ENCODE peak calls at places on chromosomes 16 and 17, in five cellular contexts. E is ovary, D is spleen, L is HCT116, Y is body of pancreas. B is an unnamed sample.

GRCh38 chr17:46742539-46743270 is 75.8 kb downstream of the WNT3 start:
- DNase-seq in E (no peak), D (no peak), L (peak; percentile 57), Y (no peak), B (no peak)

GRCh38 chr17:71899317-71899716 is 221.5 kb upstream of the SOX9 start:
- DNase-seq in E (no peak), D (no peak), L (no peak), Y (no peak), B (no peak)

GRCh38 chr17:75516619-75517276 is 420 bp downstream of the TSEN54 start:
- DNase-seq in E (peak; percentile 44), D (peak; percentile 91), L (no peak), Y (peak; percentile 35), B (no peak)

GRCh38 chr17:79087428-79088143 is 13.0 kb downstream of the ENGASE start:
- DNase-seq in E (peak; percentile 74), D (peak; percentile 92), L (peak; percentile 31), Y (peak; percentile 83), B (no peak)

GRCh38 chr16:83928341-83929055 is 24.5 kb upstream of the OSGIN1 start:
- DNase-seq in E (no peak), D (no peak), L (no peak), Y (no peak), B (no peak)

GRCh38 chr16:84292032-84292431 is 2.6 kb upstream of the WFDC1 start:
- DNase-seq in E (no peak), D (no peak), L (no peak), Y (no peak), B (no peak)

GRCh38 chr16:79561729-79562128 is 38.8 kb downstream of the MAF start:
- DNase-seq in E (no peak), D (no peak), L (no peak), Y (no peak), B (no peak)

GRCh38 chr16:3023415-3023668 is 400 bp downstream of the HCFC1R1 start:
- DNase-seq in E (peak; percentile 60), D (no peak), L (peak; percentile 73), Y (peak; percentile 76), B (peak; percentile 53)

GRCh38 chr16:53884748-53885147 is 180.8 kb downstream of the FTO start:
- DNase-seq in E (no peak), D (no peak), L (no peak), Y (no peak), B (no peak)

GRCh38 chr16:53878216-53878615 is 174.3 kb downstream of the FTO start:
- DNase-seq in E (no peak), D (no peak), L (no peak), Y (no peak), B (no peak)

GRCh38 chr16:53876811-53877210 is 172.9 kb downstream of the FTO start:
- DNase-seq in E (no peak), D (no peak), L (no peak), Y (no peak), B (no peak)

GRCh38 chr16:53882310-53882709 is 178.4 kb downstream of the FTO start:
- DNase-seq in E (no peak), D (no peak), L (no peak), Y (no peak), B (no peak)

GRCh38 chr16:53881371-53881770 is 177.4 kb downstream of the FTO start:
- DNase-seq in E (no peak), D (no peak), L (peak; percentile 44), Y (no peak), B (no peak)
- TF ChIP-seq POLR2A in E (no peak), D (no peak), L (no peak), Y (no peak), B (no peak)

GRCh38 chr16:35751191-35751941 is 2292.0 kb downstream of the TP53TG3F start:
- DNase-seq in E (no peak), D (peak; percentile 70), L (no peak), Y (no peak), B (no peak)
- H3K9me3 ChIP-seq in E (peaks cover 4% of the 10 kb centered on the region), D (peaks cover 97% of the 10 kb centered on the region), L (no peaks in the 10 kb centered on the region), Y (no peaks in the 10 kb centered on the region), B (no peaks in the 10 kb centered on the region)

GRCh38 chr17:39603304-39604016 is 4.3 kb downstream of the NEUROD2 start:
- DNase-seq in E (no peak), D (no peak), L (no peak), Y (no peak), B (no peak)
- H3K27me3 ChIP-seq in E (peaks cover 8% of the 10 kb centered on the region), D (peaks cover 100% of the 10 kb centered on the region), L (peaks cover 45% of the 10 kb centered on the region), Y (peaks cover 72% of the 10 kb centered on the region), B (peaks cover 97% of the 10 kb centered on the region)

DNA sequence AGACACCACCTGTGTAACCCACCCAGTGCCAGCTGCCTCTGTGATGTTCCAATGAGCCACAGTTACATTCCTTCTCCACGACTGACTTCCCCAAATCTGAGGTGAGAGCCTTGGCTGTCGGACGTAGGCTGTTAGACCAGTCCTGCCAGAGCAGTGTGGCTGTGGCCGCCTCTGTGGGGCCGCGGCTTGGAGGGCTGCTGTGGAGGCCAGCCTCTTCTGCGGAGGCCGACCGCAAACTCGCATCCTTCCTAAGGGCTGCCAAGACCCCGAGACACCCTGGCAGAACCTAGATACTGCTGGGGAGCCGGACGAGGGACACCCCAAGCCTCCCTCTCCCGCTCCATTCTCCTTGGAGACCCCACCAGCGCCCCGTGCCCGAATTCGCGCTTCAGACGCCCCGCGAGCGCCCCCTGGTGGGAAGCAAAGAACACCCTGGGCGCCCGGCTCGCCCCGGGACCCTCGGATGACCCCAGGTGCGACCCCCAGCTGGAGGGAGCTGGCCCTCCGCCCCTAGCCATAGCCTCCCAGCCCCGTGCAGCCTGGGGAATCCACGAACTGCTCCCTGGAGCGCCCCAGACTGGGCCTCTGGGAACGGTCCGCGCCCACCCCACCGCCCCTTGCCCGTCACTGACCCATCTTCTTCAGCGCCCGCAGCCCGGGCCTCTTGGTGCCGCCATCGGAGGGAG is 556 bp downstream of the PLCD3 start:
- DNase-seq in E (peak; percentile 72), D (peak; percentile 89), L (no peak), Y (peak; percentile 45), B (no peak)
- TF ChIP-seq POLR2A in E (no peak), D (no peak), L (no peak), Y (no peak), B (no peak)

GRCh38 chr17:27076814-27077213 is 217.1 kb upstream of the WSB1 start:
- DNase-seq in E (no peak), D (no peak), L (no peak), Y (no peak), B (no peak)
- H3K9me3 ChIP-seq in E (no peaks in the 10 kb centered on the region), D (no peaks in the 10 kb centered on the region), L (no peaks in the 10 kb centered on the region), Y (no peaks in the 10 kb centered on the region), B (no peaks in the 10 kb centered on the region)